ENCODE peak calls at places on chromosomes 2 and 18, in ten cellular contexts. O, U, F, H, Y, C, T, R, X and S are unnamed samples.
A peak's percentile ranks its signal among the peaks of the same experiment; 100 is the strongest.

GRCh38 chr2:70647873-70648481 is 94.4 kb upstream of the TGFA start:
- DNase-seq in O (peak; percentile 70), U (peak; percentile 73), F (peak; percentile 87), H (peak; percentile 63), Y (peak; percentile 74), C (peak; percentile 71), T (peak; percentile 81), R (peak; percentile 72), X (peak; percentile 60), S (peak; percentile 78)

GRCh38 chr2:218745559-218746469 is 35.2 kb downstream of the TTLL4 start:
- DNase-seq in O (no peak), U (no peak), F (peak; percentile 24), H (no peak), Y (peak; percentile 84), C (no peak), T (no peak), R (peak; percentile 79), X (no peak), S (peak; percentile 50)

GRCh38 chr2:224986479-224986878 is 55.8 kb downstream of the DOCK10 start:
- DNase-seq in O (no peak), U (no peak), F (no peak), H (no peak), Y (no peak), C (no peak), T (no peak), R (no peak), X (no peak), S (no peak)

GRCh38 chr2:152884088-152884487 is 165.7 kb downstream of the ARL6IP6 start:
- DNase-seq in O (no peak), U (no peak), F (no peak), H (no peak), Y (no peak), C (no peak), T (no peak), R (no peak), X (no peak), S (no peak)

GRCh38 chr18:13612111-13612997 is 114.0 kb downstream of the FAM210A start:
- DNase-seq in O (peak; percentile 39), U (no peak), F (no peak), H (peak; percentile 54), Y (no peak), C (peak; percentile 69), T (peak; percentile 32), R (no peak), X (peak; percentile 54), S (peak; percentile 17)

GRCh38 chr2:74712223-74713053 is 58.4 kb downstream of the SEMA4F start:
- DNase-seq in O (no peak), U (no peak), F (no peak), H (no peak), Y (no peak), C (no peak), T (no peak), R (peak; percentile 28), X (no peak), S (no peak)

GRCh38 chr2:191385416-191386160 is 140.4 kb downstream of the MYO1B start:
- DNase-seq in O (no peak), U (no peak), F (no peak), H (no peak), Y (no peak), C (no peak), T (no peak), R (peak; percentile 55), X (no peak), S (no peak)

GRCh38 chr2:19540739-19541503 is 182.5 kb upstream of the OSR1 start:
- DNase-seq in O (no peak), U (no peak), F (no peak), H (no peak), Y (peak; percentile 31), C (peak; percentile 6), T (peak; percentile 78), R (peak; percentile 96), X (no peak), S (peak; percentile 69)

GRCh38 chr18:5963267-5963666 is 67.9 kb upstream of the TMEM200C start:
- DNase-seq in O (no peak), U (no peak), F (no peak), H (no peak), Y (no peak), C (no peak), T (no peak), R (no peak), X (no peak), S (no peak)

GRCh38 chr18:40313030-40313642 is 1641.9 kb upstream of the PIK3C3 start:
- DNase-seq in O (no peak), U (no peak), F (no peak), H (no peak), Y (no peak), C (no peak), T (no peak), R (peak; percentile 1), X (no peak), S (no peak)

GRCh38 chr2:131121464-131121863 is 16.3 kb downstream of the PLEKHB2 start:
- DNase-seq in O (no peak), U (no peak), F (no peak), H (no peak), Y (no peak), C (no peak), T (peak; percentile 26), R (no peak), X (no peak), S (no peak)

GRCh38 chr2:194090251-194090905 is 1566.6 kb upstream of the SLC39A10 start:
- DNase-seq in O (no peak), U (no peak), F (no peak), H (no peak), Y (no peak), C (no peak), T (no peak), R (no peak), X (no peak), S (no peak)

GRCh38 chr2:207042841-207043240 is 103.5 kb downstream of the CPO start:
- DNase-seq in O (no peak), U (no peak), F (no peak), H (no peak), Y (no peak), C (no peak), T (no peak), R (no peak), X (no peak), S (no peak)

GRCh38 chr2:149507933-149508332 is 79.6 kb downstream of the MMADHC start:
- DNase-seq in O (no peak), U (no peak), F (no peak), H (no peak), Y (no peak), C (no peak), T (no peak), R (no peak), X (no peak), S (no peak)

GRCh38 chr2:160502478-160502877 is 8.9 kb upstream of the RBMS1 start:
- DNase-seq in O (no peak), U (no peak), F (no peak), H (no peak), Y (no peak), C (no peak), T (no peak), R (no peak), X (no peak), S (no peak)

GRCh38 chr2:232527905-232528470 is 2.0 kb downstream of the CHRND start:
- DNase-seq in O (no peak), U (no peak), F (no peak), H (no peak), Y (no peak), C (no peak), T (no peak), R (no peak), X (no peak), S (no peak)

GRCh38 chr2:70089220-70089945 is 2.1 kb downstream of the PCBP1 start:
- DNase-seq in O (no peak), U (peak; percentile 23), F (no peak), H (no peak), Y (peak; percentile 39), C (peak; percentile 57), T (peak; percentile 46), R (peak; percentile 61), X (no peak), S (no peak)

GRCh38 chr2:16117021-16117700 is 176.8 kb downstream of the MYCN start:
- DNase-seq in O (no peak), U (no peak), F (no peak), H (no peak), Y (no peak), C (no peak), T (no peak), R (no peak), X (no peak), S (no peak)

GRCh38 chr2:217035967-217036366 is 176.1 kb upstream of the TNP1 start:
- DNase-seq in O (no peak), U (no peak), F (no peak), H (no peak), Y (peak; percentile 20), C (no peak), T (peak; percentile 52), R (no peak), X (no peak), S (peak; percentile 35)

GRCh38 chr18:37299471-37300304 is 265.9 kb downstream of the CELF4 start:
- DNase-seq in O (no peak), U (no peak), F (no peak), H (no peak), Y (peak; percentile 92), C (peak; percentile 88), T (peak; percentile 89), R (peak; percentile 96), X (no peak), S (peak; percentile 91)

GRCh38 chr2:125471963-125472362 is 1184.0 kb upstream of the GYPC start:
- DNase-seq in O (no peak), U (peak; percentile 54), F (peak; percentile 43), H (no peak), Y (no peak), C (no peak), T (peak; percentile 11), R (no peak), X (no peak), S (peak; percentile 10)

GRCh38 chr2:222842517-222843174 is 18.2 kb upstream of the ACSL3 start:
- DNase-seq in O (no peak), U (no peak), F (no peak), H (no peak), Y (no peak), C (peak; percentile 44), T (no peak), R (peak; percentile 52), X (no peak), S (no peak)

GRCh38 chr2:72919414-72920316 is 2.3 kb downstream of the EMX1 start:
- DNase-seq in O (no peak), U (no peak), F (no peak), H (no peak), Y (no peak), C (no peak), T (peak; percentile 5), R (no peak), X (no peak), S (no peak)

GRCh38 chr2:15408759-15409158 is 152.4 kb downstream of the NBAS start:
- DNase-seq in O (no peak), U (no peak), F (no peak), H (no peak), Y (no peak), C (no peak), T (no peak), R (no peak), X (no peak), S (no peak)

GRCh38 chr2:86274265-86274917 is 63.0 kb downstream of the REEP1 start:
- DNase-seq in O (no peak), U (no peak), F (no peak), H (no peak), Y (peak; percentile 16), C (peak; percentile 14), T (no peak), R (peak; percentile 75), X (no peak), S (no peak)

GRCh38 chr2:109454304-109454703 is 159.5 kb downstream of the SEPTIN10 start:
- DNase-seq in O (no peak), U (no peak), F (no peak), H (no peak), Y (no peak), C (no peak), T (no peak), R (no peak), X (no peak), S (no peak)

GRCh38 chr2:52572469-52572894 is 1195.1 kb upstream of the CHAC2 start:
- DNase-seq in O (no peak), U (no peak), F (no peak), H (no peak), Y (no peak), C (no peak), T (no peak), R (no peak), X (no peak), S (no peak)

GRCh38 chr2:60555066-60555793 is 1.8 kb upstream of the BCL11A start:
- DNase-seq in O (no peak), U (peak; percentile 51), F (peak; percentile 45), H (no peak), Y (peak; percentile 51), C (peak; percentile 89), T (peak; percentile 72), R (peak; percentile 87), X (peak; percentile 49), S (peak; percentile 53)